ENCODE peak calls at places on chromosomes 4 and X, in seven cellular contexts. U is esophagus squamous epithelium, H is epithelial cell of esophagus, J is cardiac fibroblast, Y is tibial artery, G is HL-60, V is fibroblast of lung. M is an unnamed sample.

GRCh38 chrX:120743266-120743665 is 113.4 kb upstream of the C1GALT1C1 start:
- DNase-seq in U (no peak), H (no peak), J (no peak), Y (no peak), G (no peak), V (no peak), M (no peak)

GRCh38 chr4:182671231-182671630 is 246.0 kb downstream of the DCTD start:
- DNase-seq in U (no peak), H (no peak), J (no peak), Y (no peak), G (no peak), V (no peak), M (no peak)

GRCh38 chr4:148453833-148454232 is 11.6 kb upstream of the NR3C2 start:
- DNase-seq in U (no peak), H (no peak), J (no peak), Y (no peak), G (no peak), V (no peak), M (no peak)

GRCh38 chr4:997375-998071 is 4.3 kb upstream of the SLC26A1 start:
- DNase-seq in U (no peak), H (no peak), J (no peak), Y (no peak), G (no peak), V (no peak), M (no peak)

GRCh38 chr4:111847256-111848108 is 297.8 kb upstream of the FAM241A start:
- DNase-seq in U (no peak), H (peak), J (no peak), Y (no peak), G (no peak), V (no peak), M (no peak)

GRCh38 chrX:69036674-69037573 is 128.3 kb downstream of the PJA1 start:
- DNase-seq in U (no peak), H (no peak), J (no peak), Y (no peak), G (no peak), V (no peak), M (no peak)

GRCh38 chr4:114563536-114564315 is 34.9 kb upstream of the UGT8 start:
- DNase-seq in U (no peak), H (no peak), J (no peak), Y (no peak), G (no peak), V (peak), M (no peak)

GRCh38 chr4:186554890-186555827 is at the start of gene MTNR1A:
- DNase-seq in U (no peak), H (peak), J (peak), Y (no peak), G (no peak), V (peak), M (no peak)

GRCh38 chrX:47864785-47865184 is 28.1 kb downstream of the ZNF81 start:
- DNase-seq in U (no peak), H (no peak), J (no peak), Y (no peak), G (no peak), V (no peak), M (no peak)

GRCh38 chr4:41883988-41884737 is 51.1 kb upstream of the TMEM33 start:
- DNase-seq in U (no peak), H (no peak), J (no peak), Y (no peak), G (no peak), V (no peak), M (no peak)

DNA sequence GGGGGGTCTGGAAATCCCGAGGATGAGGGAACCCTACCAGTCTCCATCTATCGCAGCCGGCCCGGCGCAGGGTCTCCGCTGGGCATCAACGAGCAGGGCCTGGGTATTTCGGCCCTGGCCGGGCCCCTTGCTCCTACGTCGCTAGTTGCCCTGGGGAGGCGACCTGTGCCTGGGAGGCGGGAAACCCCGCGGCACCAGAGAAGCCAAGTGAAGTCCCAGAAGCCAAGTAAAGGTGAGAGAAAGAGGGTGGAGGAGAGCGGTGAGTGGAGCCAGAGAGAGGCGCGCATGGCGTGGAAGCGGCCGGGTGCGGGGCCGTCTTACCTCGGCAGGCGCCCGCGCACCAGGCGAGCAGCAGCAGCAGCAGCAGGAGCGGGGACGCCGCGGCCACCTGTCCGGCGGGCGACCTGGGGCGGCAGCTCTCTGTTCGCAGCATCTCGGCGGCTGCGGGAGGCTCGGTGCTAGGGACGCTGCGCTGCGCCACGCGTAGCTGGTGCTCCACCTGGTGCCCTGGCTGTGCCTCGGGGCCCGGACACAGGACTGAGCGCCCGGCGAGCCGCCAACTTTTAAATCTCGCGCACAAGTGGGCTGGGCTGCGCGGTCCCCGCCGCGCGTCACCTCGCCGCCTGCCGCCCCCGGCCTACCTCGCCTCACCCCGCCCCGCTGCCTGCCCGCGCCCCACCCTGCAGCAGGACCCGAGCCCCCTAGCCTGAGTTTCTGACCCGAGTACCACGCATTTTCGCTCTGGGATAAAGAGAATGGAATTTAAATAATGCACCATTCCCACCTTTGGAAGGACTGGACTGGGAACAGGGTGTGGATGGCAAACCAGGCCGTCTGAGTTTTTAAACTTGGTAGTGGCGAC is at the start of gene NMU:
- DNase-seq in U (no peak), H (peak), J (peak), Y (peak), G (no peak), V (peak), M (no peak)
- TF ChIP-seq CTCF in U (peak), H (no peak), J (no peak), Y (no peak), G (no peak), V (no peak), M (no peak)

GRCh38 chrX:104707042-104707441 is 141.0 kb downstream of the IL1RAPL2 start:
- DNase-seq in U (no peak), H (no peak), J (no peak), Y (no peak), G (no peak), V (no peak), M (no peak)

GRCh38 chrX:104707572-104707971 is 141.6 kb downstream of the IL1RAPL2 start:
- DNase-seq in U (no peak), H (peak), J (no peak), Y (no peak), G (no peak), V (peak), M (no peak)

DNA sequence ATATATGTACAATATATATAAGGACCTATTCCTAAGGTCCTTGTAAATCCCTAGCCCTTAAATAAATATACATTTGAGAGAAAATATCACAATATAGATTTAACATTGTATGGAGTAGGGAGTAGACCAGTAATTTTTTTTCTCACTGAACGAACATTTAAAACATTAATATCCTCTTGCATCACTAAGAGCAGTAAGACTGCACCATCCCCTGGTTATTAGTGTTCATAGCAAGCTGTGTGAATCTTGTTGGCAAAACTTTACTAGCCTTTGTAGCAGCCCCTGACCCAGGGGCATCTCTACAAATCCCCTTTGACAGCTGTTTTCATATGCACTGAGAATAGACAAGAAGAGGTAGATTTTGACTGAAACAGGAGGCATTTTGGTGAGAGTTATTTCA is 146.5 kb downstream of the IL1RAPL2 start:
- DNase-seq in U (no peak), H (peak), J (no peak), Y (no peak), G (no peak), V (no peak), M (no peak)
- TF ChIP-seq CTCF in U (no peak), H (peak), J (no peak), Y (no peak), G (no peak), V (no peak), M (no peak)

GRCh38 chr4:43048570-43048969 is 156.1 kb downstream of the GRXCR1 start:
- DNase-seq in U (no peak), H (peak), J (no peak), Y (no peak), G (no peak), V (no peak), M (no peak)
- TF ChIP-seq CTCF in U (no peak), H (no peak), J (no peak), Y (no peak), G (no peak), V (no peak), M (no peak)

GRCh38 chr4:27176400-27176799 is 315.8 kb downstream of the STIM2 start:
- DNase-seq in U (no peak), H (peak), J (peak), Y (no peak), G (peak), V (peak), M (no peak)
- TF ChIP-seq CTCF in U (no peak), H (peak), J (no peak), Y (no peak), G (no peak), V (peak), M (no peak)

DNA sequence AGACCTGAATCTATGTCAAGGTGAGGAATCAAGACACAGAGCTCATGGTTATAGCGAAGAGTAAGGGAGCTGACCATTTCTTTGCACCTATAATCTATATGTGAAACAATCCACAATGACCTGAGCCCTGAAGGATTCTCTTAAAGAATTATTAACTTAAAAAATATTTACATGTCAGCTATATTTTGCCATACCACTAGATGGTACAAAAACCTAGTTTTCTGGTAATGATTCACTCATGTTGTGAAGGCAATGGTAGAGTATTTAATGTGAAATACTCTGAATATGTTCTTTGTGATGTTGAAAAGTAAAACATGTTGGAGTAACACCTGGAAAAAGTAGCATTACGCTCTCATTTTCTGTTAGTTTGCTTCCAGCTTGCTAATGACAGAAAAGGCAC is 40.0 kb downstream of the VGLL1 start:
- DNase-seq in U (no peak), H (no peak), J (peak), Y (no peak), G (no peak), V (no peak), M (no peak)
- TF ChIP-seq CTCF in U (no peak), H (no peak), J (no peak), Y (no peak), G (no peak), V (no peak), M (no peak)

GRCh38 chrX:9614016-9614415 is 149.2 kb downstream of the TBL1X start:
- DNase-seq in U (no peak), H (peak), J (peak), Y (no peak), G (no peak), V (peak), M (no peak)

GRCh38 chrX:9622128-9622527 is 143.5 kb downstream of the GPR143 start:
- DNase-seq in U (no peak), H (no peak), J (no peak), Y (no peak), G (no peak), V (no peak), M (no peak)

DNA sequence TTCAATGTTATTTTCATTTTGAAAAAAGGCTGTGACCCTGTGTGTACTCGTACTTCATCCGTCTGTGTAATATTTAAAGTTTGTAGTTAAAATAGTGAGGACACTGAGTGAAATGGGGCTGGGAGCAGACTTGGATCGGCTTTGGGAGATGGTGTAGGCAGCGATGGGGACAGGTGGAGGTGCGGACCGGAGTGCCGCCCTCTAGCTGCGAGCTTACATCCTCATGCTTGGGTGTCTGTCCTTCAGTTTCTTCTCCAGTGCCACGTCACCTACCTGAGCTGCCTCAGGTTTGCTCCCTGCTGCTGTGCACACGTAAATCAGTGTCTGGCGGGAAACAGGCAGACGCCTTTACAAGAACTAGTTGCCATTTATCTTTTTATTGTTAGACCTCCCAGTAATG is 146.1 kb downstream of the GPR143 start:
- DNase-seq in U (no peak), H (no peak), J (no peak), Y (no peak), G (no peak), V (no peak), M (no peak)
- TF ChIP-seq CTCF in U (no peak), H (no peak), J (no peak), Y (no peak), G (no peak), V (no peak), M (no peak)

GRCh38 chr4:152408514-152409327 is 127.2 kb downstream of the FBXW7 start:
- DNase-seq in U (no peak), H (peak), J (peak), Y (no peak), G (peak), V (peak), M (no peak)
- TF ChIP-seq CTCF in U (peak), H (peak), J (peak), Y (peak), G (peak), V (peak), M (no peak)

GRCh38 chrX:15646031-15646430 is 18.6 kb downstream of the CLTRN start:
- DNase-seq in U (no peak), H (no peak), J (no peak), Y (no peak), G (no peak), V (no peak), M (no peak)

GRCh38 chrX:15643786-15644559 is 20.6 kb downstream of the CLTRN start:
- DNase-seq in U (no peak), H (no peak), J (no peak), Y (no peak), G (no peak), V (no peak), M (no peak)

GRCh38 chrX:15645266-15645665 is 19.3 kb downstream of the CLTRN start:
- DNase-seq in U (no peak), H (no peak), J (peak), Y (no peak), G (no peak), V (no peak), M (no peak)

GRCh38 chrX:15646543-15646942 is 18.1 kb downstream of the CLTRN start:
- DNase-seq in U (no peak), H (no peak), J (no peak), Y (no peak), G (no peak), V (no peak), M (no peak)

DNA sequence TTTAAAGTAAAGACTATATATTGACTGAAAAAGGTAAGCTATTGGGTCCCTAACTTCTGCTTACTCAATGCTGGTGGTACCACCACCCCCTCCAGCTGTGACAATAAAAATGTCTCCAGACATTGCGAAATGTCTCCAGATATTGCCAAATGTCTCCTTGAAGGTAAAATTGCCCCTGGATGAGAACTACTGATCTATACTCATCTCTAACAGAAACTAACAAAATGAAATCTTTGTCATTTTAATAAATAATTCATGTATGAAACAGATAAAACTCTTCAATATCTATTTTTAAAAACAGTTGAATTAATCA is 20.1 kb downstream of the CLTRN start:
- DNase-seq in U (no peak), H (no peak), J (no peak), Y (no peak), G (no peak), V (no peak), M (no peak)
- TF ChIP-seq CTCF in U (no peak), H (no peak), J (no peak), Y (no peak), G (no peak), V (no peak), M (no peak)

DNA sequence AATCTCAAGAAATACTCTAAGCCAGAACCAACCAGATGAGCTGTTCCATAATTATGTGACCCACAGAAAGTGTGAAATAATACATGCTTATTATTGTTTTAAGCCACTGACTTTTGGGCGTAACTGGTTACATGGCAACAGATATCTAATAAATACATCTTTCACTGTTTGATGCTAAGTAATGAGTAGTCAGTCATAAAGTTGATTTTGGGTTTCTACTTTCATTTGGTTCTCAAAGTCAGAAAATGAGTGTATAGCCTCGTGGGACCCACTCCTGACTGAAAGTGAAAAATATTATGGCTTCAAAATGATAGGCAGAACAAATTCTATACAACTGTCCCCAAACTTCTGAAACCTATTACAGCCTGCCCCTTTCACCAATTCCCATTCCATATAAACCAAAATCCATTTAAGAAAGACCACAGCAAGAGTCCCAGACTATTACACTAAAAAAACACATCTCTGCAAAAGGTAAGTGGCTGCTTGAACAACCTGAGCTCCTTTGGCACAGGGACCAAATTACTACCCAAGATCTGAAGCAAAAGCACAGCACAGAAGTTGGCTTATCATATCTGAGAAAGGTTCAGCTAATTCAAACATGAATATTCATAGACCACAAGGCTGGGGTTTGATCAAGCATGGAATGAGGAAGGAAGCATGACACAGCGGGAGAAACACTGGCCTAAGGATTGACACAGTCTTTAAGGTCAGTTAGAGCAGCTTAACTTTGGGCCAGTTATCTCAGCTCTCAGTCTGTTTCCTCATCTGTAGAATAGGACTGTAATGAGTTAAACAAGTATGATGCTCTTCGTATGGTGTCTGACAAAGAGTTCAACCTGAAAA is 88.2 kb upstream of the CBR4 start:
- DNase-seq in U (no peak), H (peak), J (peak), Y (no peak), G (peak), V (peak), M (no peak)
- TF ChIP-seq CTCF in U (no peak), H (no peak), J (no peak), Y (no peak), G (no peak), V (no peak), M (no peak)